ENCODE peak calls at places on chromosomes 5 and 9, in four cellular contexts. M is NCI-H82; K is AG09309; B is CD4-positive, alpha-beta T cell. C is an unnamed sample.
A peak's percentile ranks its signal among the peaks of the same experiment; 100 is the strongest.

GRCh38 chr9:69211424-69212036 is 37.5 kb downstream of the TJP2 start:
- DNase-seq in M (no peak), K (no peak), B (no peak), C (no peak)

GRCh38 chr9:12774861-12775367 is at the start of gene LURAP1L:
- DNase-seq in M (peak; percentile 57), K (no peak), B (no peak), C (peak; percentile 69)

GRCh38 chr5:135055385-135055784 is 21.4 kb upstream of the PITX1 start:
- DNase-seq in M (no peak), K (no peak), B (no peak), C (no peak)

GRCh38 chr9:118631956-118632355 is 737.3 kb downstream of the BRINP1 start:
- DNase-seq in M (no peak), K (no peak), B (no peak), C (no peak)

GRCh38 chr9:6040077-6040476 is 24.7 kb upstream of the RANBP6 start:
- DNase-seq in M (no peak), K (no peak), B (no peak), C (no peak)

GRCh38 chr9:18855636-18856035 is 177.4 kb downstream of the SAXO1 start:
- DNase-seq in M (no peak), K (no peak), B (no peak), C (no peak)

GRCh38 chr5:134139377-134139851 is 24.9 kb downstream of the TCF7 start:
- DNase-seq in M (no peak), K (no peak), B (no peak), C (no peak)

GRCh38 chr9:87406545-87407166 is 91.0 kb upstream of the DAPK1 start:
- DNase-seq in M (no peak), K (no peak), B (no peak), C (no peak)